ENCODE peak calls at places on chromosomes 6 and 20, in nine cellular contexts. D, A, J, W, B, T, Y, H and L are unnamed samples.

GRCh38 chr6:136920216-136920857 is 1.8 kb upstream of the SLC35D3 start:
- DNase-seq in T (no peak), A (no peak), J (no peak), Y (no peak), B (no peak), W (no peak), D (no peak), H (peak; percentile 22), L (peak; percentile 15)

GRCh38 chr6:166939276-166939816 is 17.0 kb downstream of the RNASET2 start:
- DNase-seq in T (no peak), W (no peak), H (no peak), D (no peak), J (no peak), B (no peak), Y (no peak), A (no peak), L (peak; percentile 3)

GRCh38 chr6:163260111-163260895 is 154.2 kb upstream of the QKI start:
- DNase-seq in Y (no peak), B (peak; percentile 89), J (no peak), H (peak; percentile 15), D (peak; percentile 73), T (peak; percentile 28), A (no peak), W (no peak), L (no peak)

GRCh38 chr20:36335187-36335870 is 29.2 kb downstream of the DLGAP4 start:
- DNase-seq in A (no peak), Y (no peak), J (no peak), H (no peak), B (no peak), W (no peak), D (peak; percentile 45), T (no peak), L (no peak)

GRCh38 chr6:51854347-51854746 is 233.1 kb downstream of the PKHD1 start:
- DNase-seq in H (no peak), A (no peak), Y (no peak), J (no peak), W (no peak), B (no peak), T (no peak), D (no peak), L (no peak)

GRCh38 chr6:107715523-107716321 is 108.4 kb downstream of the SCML4 start:
- DNase-seq in T (no peak), W (no peak), D (no peak), B (no peak), H (no peak), A (no peak), Y (no peak), J (no peak), L (no peak)

GRCh38 chr20:35264755-35265154 is 13.2 kb downstream of the MMP24OS start:
- DNase-seq in T (no peak), W (no peak), B (peak; percentile 87), A (peak; percentile 68), D (no peak), H (no peak), J (no peak), Y (no peak), L (no peak)

GRCh38 chr6:80437186-80437585 is 330.7 kb downstream of the BCKDHB start:
- DNase-seq in B (no peak), W (no peak), H (peak; percentile 43), Y (no peak), A (no peak), T (no peak), J (no peak), D (no peak), L (no peak)

GRCh38 chr6:17395112-17395511 is 1.7 kb downstream of the CAP2 start:
- DNase-seq in Y (no peak), T (no peak), D (no peak), B (no peak), H (no peak), A (no peak), J (no peak), W (no peak), L (no peak)

GRCh38 chr20:45545754-45546453 is 1.3 kb downstream of the EPPIN start:
- DNase-seq in W (no peak), A (no peak), B (peak; percentile 35), T (no peak), H (peak; percentile 58), J (no peak), Y (no peak), D (no peak), L (peak; percentile 10)

DNA sequence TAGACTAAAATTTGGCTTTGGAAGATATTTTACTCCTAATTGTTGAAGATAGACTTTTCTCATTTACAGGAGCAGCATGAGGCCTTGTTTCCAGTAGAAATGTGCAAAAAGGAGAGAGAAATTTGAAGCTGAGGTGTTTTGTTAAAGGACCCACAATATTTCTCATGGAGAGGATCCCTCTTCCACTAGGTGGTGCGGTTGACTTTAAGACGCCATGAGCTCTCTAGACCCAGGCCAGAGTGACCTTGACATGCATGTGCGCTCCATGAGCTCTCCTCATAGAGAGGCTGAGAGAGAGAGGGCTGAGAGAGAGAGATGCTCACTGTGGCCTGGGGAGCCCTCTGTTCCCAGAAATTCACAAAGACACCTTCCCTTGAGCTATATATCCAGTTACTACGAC is 861.2 kb upstream of the EYS start:
- DNase-seq in W (no peak), J (no peak), Y (no peak), T (no peak), A (peak; percentile 18), B (peak; percentile 43), H (no peak), D (no peak), L (no peak)
- TF ChIP-seq CTCF in W (no peak), J (peak; percentile 16), Y (no peak), T (no peak), A (peak; percentile 26), B (peak; percentile 47), H (no peak), D (no peak), L (no peak)

GRCh38 chr6:56764081-56764566 is 121.4 kb upstream of the DST start:
- DNase-seq in W (no peak), J (no peak), D (no peak), B (peak; percentile 57), Y (no peak), A (peak; percentile 64), T (no peak), H (peak; percentile 56), L (no peak)
- TF ChIP-seq CTCF in W (peak; percentile 30), J (peak; percentile 36), D (peak; percentile 27), B (peak; percentile 64), Y (peak; percentile 51), A (peak; percentile 77), T (peak; percentile 51), H (peak; percentile 45), L (peak; percentile 26)

DNA sequence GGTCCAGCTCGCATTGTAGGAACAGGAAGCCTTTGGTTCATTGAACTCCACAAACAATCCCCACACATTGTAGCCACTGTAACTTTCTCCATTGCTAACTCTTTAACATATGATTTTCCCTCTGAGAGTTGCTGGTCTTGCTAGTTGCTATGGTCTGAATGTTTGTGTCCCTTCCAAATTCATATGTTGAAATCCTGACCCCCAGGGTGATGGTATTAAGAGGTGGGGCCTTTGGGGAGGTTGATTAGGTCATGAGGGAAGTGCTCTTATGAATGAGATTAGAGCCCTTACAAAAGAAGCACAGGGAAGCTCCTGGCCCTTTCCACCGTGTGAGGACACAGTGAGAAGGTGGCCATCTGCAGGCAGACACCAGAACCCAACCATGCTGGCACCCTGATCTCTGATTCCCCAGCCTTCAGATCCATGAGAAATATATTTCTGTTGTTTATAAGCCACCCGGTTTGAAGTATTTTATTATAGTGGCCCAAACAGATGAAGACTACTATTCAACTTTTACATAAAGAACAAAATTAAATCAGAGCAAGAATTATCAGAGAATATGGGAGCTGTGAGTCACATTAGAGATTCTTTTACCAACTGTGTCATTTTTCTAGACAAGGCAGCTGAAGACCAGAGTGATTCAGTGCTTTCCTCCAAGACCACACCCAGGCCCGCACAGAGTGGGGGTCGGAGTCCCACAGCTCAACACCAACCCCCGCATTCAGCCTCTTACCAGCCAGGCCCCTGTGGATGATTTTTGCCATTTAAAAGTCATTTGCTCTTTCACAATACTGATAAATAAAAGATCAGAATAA is 143.0 kb downstream of the SAMD5 start:
- DNase-seq in B (peak; percentile 46), H (peak; percentile 44), D (no peak), Y (no peak), J (no peak), T (no peak), W (no peak), A (peak; percentile 46), L (no peak)
- TF ChIP-seq CTCF in B (peak; percentile 40), H (peak; percentile 12), D (peak; percentile 16), Y (no peak), J (peak; percentile 26), T (no peak), W (no peak), A (peak; percentile 42), L (no peak)

DNA sequence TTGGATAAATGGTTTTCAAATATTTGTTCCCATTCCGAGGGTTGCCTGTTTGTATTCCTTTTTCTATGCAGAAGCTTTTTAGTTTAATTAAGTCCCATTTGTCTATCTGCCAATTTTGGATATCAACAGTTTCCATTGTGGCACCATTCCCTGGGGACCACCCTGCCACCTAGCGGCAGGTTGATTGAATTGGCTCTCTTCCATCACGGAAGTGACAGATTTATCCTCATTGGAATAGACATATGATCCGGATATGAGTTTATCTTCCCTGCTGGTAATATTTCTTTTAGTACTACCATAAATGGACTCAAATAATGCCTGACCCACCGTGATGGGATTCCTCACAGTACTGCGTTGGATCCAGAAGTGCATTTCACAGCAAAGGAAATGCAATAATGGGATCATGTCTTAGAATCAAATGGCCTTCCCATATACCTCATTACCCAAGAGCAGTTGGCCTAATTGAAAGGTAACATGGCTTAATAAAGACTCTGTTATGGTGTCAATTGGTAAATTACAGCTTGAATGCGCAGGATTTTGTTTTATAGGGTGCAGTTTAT is 327.0 kb downstream of the BMP2 start:
- DNase-seq in H (peak; percentile 19), J (peak; percentile 3), W (no peak), D (no peak), B (peak; percentile 50), A (peak; percentile 32), Y (peak; percentile 44), T (no peak), L (no peak)
- TF ChIP-seq CTCF in H (peak; percentile 32), J (peak; percentile 57), W (peak; percentile 32), D (no peak), B (peak; percentile 96), A (peak; percentile 72), Y (peak; percentile 91), T (peak; percentile 44), L (peak; percentile 17)